ENCODE peak calls at places on chromosomes 12 and 14, in four cellular contexts. U, P, Q and B are unnamed samples.

GRCh38 chr12:91717804-91718203 is 427.8 kb downstream of the BTG1 start:
- DNase-seq in P (no peak), Q (no peak), U (no peak), B (no peak)

GRCh38 chr12:123041811-123042655 is 61.6 kb downstream of the ARL6IP4 start:
- DNase-seq in Q (no peak), U (no peak), P (no peak), B (no peak)

GRCh38 chr12:25715147-25715546 is 162.1 kb upstream of the LMNTD1 start:
- DNase-seq in U (no peak), P (no peak), Q (no peak), B (no peak)

GRCh38 chr14:80634106-80634758 is 307.3 kb downstream of the CEP128 start:
- DNase-seq in P (no peak), Q (no peak), U (no peak), B (no peak)

GRCh38 chr14:93369393-93370266 is 22.6 kb downstream of the COX8C start:
- DNase-seq in Q (no peak), P (no peak), U (no peak), B (no peak)

GRCh38 chr14:102272392-102272791 is 32.6 kb downstream of the MOK start:
- DNase-seq in Q (no peak), U (no peak), P (no peak), B (no peak)

GRCh38 chr12:89206375-89206774 is 145.9 kb downstream of the DUSP6 start:
- DNase-seq in U (no peak), Q (no peak), P (no peak), B (no peak)

GRCh38 chr14:50320279-50320678 is 8.2 kb downstream of the DMAC2L start:
- DNase-seq in Q (no peak), U (no peak), P (no peak), B (no peak)

GRCh38 chr14:90508536-90509254 is 111.9 kb downstream of the CALM1 start:
- DNase-seq in U (no peak), P (no peak), Q (no peak), B (peak)

GRCh38 chr12:132415456-132416120 is 74.4 kb upstream of the FBRSL1 start:
- DNase-seq in U (no peak), P (no peak), Q (no peak), B (no peak)

GRCh38 chr12:81125691-81126090 is 47.8 kb downstream of the ACSS3 start:
- DNase-seq in U (no peak), P (no peak), Q (no peak), B (no peak)

GRCh38 chr12:27186240-27186839 is 57.7 kb upstream of the STK38L start:
- DNase-seq in P (no peak), U (no peak), Q (no peak), B (no peak)

GRCh38 chr14:85535916-85536834 is 6.2 kb downstream of the FLRT2 start:
- DNase-seq in Q (no peak), P (no peak), U (no peak), B (no peak)

GRCh38 chr12:114916531-114916930 is 232.6 kb upstream of the TBX3 start:
- DNase-seq in U (no peak), P (no peak), Q (no peak), B (no peak)

GRCh38 chr14:68800361-68800760 is 7.5 kb upstream of the ZFP36L1 start:
- DNase-seq in U (no peak), P (peak), Q (no peak), B (no peak)

DNA sequence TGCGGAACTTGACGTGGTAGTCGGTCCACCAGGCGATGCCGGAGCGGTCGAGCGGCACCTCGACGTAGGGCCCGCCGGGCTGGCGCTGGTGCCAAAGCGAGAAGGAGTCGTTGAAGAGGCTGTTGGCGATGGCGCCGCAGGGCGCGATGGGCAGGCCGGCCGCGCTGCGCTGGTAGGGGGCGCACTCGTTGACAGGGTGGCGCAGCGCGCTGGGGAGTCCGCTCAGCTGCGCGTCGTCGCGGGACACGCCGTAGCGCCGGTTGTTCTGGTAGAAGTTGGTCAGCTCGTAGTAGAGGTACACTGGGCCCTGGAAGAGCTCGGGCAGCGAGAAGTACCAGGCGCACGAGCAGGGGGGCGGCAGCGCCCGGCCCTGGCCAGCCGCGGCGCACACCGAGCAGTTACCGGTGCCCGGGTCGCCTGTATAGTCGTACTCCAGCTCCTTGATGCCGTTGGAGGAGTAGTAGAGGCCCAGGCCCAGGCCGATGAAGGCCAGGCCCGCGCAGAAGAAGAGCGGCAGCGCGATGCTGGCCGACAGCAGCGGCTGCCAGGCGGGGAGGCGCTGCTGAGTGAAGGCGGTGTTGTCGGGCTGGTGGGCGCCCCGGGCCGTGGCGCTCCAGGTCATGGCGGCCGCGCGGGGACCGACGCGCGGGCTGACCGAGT is 482 bp downstream of the TMEM30B start:
- DNase-seq in U (no peak), Q (peak), P (peak), B (peak)
- TF ChIP-seq CTCF in U (peak), Q (peak), P (peak), B (peak)

DNA sequence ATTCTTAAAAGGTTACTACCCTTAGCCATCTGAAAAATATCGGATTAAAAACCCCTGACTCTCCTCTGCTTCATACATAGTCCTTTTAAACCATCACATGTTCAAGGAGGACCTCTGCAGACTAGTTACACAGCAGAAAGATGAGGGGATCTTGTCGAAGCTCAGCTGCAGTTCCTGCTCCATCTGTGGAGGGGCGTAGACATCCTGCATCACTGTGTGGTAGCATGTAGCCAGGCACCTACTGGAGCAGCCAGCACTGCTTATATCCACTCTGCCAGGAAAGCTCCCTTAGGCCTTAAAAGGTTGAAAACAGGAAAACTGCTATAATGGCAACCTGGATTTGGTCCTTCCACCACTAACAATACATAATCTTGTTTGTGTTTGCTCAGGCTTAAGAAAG is 57.6 kb upstream of the STRN3 start:
- DNase-seq in U (no peak), Q (no peak), P (no peak), B (no peak)
- TF ChIP-seq CTCF in U (no peak), Q (no peak), P (no peak), B (no peak)

GRCh38 chr12:124332068-124332672 is 37.3 kb downstream of the RFLNA start:
- DNase-seq in P (no peak), U (no peak), Q (no peak), B (peak)
- TF ChIP-seq CTCF in P (no peak), U (no peak), Q (peak), B (peak)

GRCh38 chr12:13433768-13434167 is 237.2 kb downstream of the EMP1 start:
- DNase-seq in P (no peak), U (no peak), Q (no peak), B (no peak)
- TF ChIP-seq CTCF in P (no peak), U (no peak), Q (no peak), B (no peak)

DNA sequence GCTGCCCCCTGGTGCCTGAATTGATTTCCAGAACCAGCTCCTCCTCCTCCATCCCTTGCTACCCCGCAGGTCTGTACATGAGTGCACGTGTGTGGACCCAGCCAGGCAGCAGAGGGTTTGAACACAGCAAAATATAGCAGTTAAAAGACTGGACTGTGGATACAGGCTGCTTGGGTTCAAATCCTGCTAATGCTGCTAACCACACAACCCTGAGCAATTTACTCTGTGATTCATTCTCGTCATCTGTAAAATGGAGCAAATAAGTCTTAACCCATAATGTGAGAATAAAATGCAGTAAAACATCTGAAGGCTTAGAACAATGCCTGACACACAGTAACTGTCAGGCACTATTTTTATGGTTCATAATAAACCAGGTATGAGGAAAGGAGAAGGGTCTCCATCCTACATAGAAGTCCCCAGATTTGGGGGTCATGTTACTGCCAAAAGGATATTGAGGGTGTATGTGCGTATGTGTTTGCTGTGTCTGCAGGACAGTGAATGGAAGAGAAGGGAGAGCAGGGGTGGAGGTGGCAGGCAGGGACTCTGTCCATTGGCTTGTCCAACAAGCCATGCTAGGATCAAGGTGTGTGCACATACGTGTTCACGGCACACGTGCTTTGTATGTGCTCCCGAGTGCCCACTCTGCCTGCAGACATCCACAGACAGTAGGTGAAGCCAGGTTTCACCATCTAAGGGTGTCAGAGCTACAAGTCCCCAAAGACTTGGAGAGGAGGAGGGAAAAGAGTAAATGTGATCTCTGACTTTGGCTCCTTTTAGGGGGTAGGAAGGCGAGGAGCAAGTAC is 1.5 kb upstream of the STAT6 start:
- DNase-seq in Q (no peak), P (no peak), U (no peak), B (no peak)
- TF ChIP-seq CTCF in Q (peak), P (peak), U (peak), B (peak)

GRCh38 chr14:77151918-77152588 is 10.5 kb upstream of the ZDHHC22 start:
- DNase-seq in U (no peak), Q (no peak), P (no peak), B (no peak)
- TF ChIP-seq CTCF in U (peak), Q (peak), P (peak), B (no peak)

DNA sequence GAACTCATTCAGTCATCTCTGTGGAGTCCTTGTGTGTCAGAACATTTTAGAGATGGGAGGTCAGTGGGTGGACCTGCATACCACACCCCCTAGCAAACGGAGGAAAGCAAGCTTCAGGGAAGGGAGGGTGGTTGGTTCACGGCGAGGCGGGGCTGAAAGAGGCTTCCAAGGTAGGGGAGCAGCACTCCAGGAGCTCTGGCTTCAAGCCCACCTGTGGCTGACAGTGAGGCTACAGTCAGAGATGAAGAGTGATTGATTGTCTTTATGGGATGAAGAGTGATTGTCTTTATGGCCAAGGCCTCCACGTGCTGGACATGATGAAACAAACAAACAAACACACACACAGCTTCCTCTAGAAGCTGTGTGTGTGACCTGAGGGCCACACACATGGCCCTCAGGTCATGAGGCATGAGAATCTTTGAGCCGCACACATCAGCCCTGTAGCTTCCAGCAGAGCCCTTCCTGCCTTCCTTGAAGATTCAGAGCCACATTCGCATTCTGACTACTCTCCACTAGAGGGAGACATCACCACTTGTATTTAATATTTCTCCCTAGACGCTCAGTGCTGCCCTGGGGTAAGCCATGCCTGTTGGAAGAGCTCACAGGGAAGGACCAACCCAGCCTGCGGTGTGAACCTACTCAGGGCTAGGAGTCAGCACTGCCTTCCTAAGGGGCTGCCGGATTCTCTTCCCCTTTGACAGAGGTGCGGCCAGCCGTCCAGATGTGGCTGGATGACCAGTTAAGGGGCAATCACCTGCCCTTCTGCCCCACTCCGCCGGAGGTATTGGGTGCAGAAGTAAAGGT is 54.4 kb upstream of the KCNA1 start:
- DNase-seq in Q (no peak), U (no peak), P (no peak), B (peak)
- TF ChIP-seq CTCF in Q (peak), U (peak), P (peak), B (peak)

GRCh38 chr14:19873178-19873577 is 1.8 kb upstream of the OR4K2 start:
- DNase-seq in P (no peak), Q (no peak), U (no peak), B (no peak)

GRCh38 chr14:19874842-19875241 is at the start of gene OR4K2:
- DNase-seq in P (no peak), U (no peak), Q (no peak), B (no peak)

GRCh38 chr14:19878029-19878642 is 3.2 kb downstream of the OR4K2 start:
- DNase-seq in P (no peak), Q (no peak), U (no peak), B (no peak)
- TF ChIP-seq CTCF in P (peak), Q (peak), U (peak), B (peak)

DNA sequence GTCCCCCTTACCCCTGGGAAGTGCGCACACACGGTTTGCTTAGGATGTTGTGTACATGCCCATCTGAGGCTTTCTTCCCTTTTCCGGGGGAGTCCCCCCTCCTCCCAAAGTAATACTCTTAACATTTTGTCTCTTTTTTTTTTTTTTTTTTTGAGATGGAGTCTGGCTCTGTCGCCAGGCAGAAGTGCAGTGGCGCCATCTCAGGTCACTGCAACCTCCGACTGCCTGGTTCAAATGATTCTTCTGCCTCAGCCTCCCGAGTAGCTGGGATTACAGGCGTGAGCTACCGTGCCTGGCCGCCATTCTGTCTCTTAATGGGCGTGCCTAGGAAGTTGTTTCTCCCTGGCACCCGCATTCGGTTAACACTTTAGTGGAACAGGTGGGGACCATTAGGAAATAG is 4.5 kb upstream of the GMFB start:
- DNase-seq in Q (no peak), U (no peak), P (no peak), B (peak)
- TF ChIP-seq CTCF in Q (no peak), U (no peak), P (peak), B (no peak)

DNA sequence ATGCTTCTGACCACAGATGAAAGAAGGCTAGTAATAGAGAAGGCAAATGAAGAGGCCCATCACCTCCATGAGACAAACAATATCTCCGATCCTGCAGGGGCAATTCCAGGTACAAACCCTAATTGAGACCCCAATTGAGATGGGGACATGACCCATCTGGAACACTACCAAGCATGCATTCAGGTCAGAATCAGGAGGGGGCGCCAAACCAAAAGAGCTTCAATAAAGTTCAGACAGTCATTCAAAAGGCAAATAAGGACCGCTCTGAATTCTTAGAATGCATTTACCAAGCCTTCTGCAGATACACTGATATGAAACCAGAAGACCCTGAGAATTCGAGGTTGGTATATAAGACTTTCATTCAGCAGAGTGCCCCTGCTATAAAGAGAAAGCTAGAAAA is 10.2 kb upstream of the EDDM3B start:
- DNase-seq in Q (no peak), P (no peak), U (no peak), B (no peak)
- TF ChIP-seq CTCF in Q (peak), P (peak), U (peak), B (no peak)